ENCODE peak calls at places on chromosomes 12 and 14, in ten cellular contexts. One of them, this sample, is unnamed.

GRCh38 chr14:90495357-90496276 is 98.8 kb downstream of the CALM1 start:
- DNase-seq in PC-9: no peak
- DNase-seq in NB4: peak
- DNase-seq in mesendoderm: peak
- DNase-seq in CD4-positive, CD25-positive, alpha-beta regulatory T cell: peak
- DNase-seq in stomach: peak
- DNase-seq in CD8-positive, alpha-beta T cell: peak
- DNase-seq in tibial artery: peak
- DNase-seq in PC-3: peak
- DNase-seq in dorsolateral prefrontal cortex: no peak
- DNase-seq in this sample: no peak

GRCh38 chr14:36319899-36320209 is 583 bp downstream of the MBIP start:
- DNase-seq in PC-9: no peak
- DNase-seq in stomach: no peak
- DNase-seq in dorsolateral prefrontal cortex: no peak
- DNase-seq in PC-3: no peak
- DNase-seq in NB4: no peak
- DNase-seq in CD4-positive, CD25-positive, alpha-beta regulatory T cell: no peak
- DNase-seq in CD8-positive, alpha-beta T cell: no peak
- DNase-seq in tibial artery: no peak
- DNase-seq in mesendoderm: no peak
- DNase-seq in this sample: no peak

GRCh38 chr12:116050266-116050665 is 227.2 kb downstream of the MED13L start:
- DNase-seq in dorsolateral prefrontal cortex: no peak
- DNase-seq in mesendoderm: no peak
- DNase-seq in CD4-positive, CD25-positive, alpha-beta regulatory T cell: no peak
- DNase-seq in NB4: no peak
- DNase-seq in CD8-positive, alpha-beta T cell: no peak
- DNase-seq in tibial artery: no peak
- DNase-seq in PC-3: no peak
- DNase-seq in stomach: no peak
- DNase-seq in PC-9: no peak
- DNase-seq in this sample: no peak

GRCh38 chr14:96889091-96889490 is 91.9 kb downstream of the VRK1 start:
- DNase-seq in CD8-positive, alpha-beta T cell: no peak
- DNase-seq in PC-3: no peak
- DNase-seq in CD4-positive, CD25-positive, alpha-beta regulatory T cell: no peak
- DNase-seq in NB4: no peak
- DNase-seq in mesendoderm: no peak
- DNase-seq in PC-9: no peak
- DNase-seq in stomach: no peak
- DNase-seq in tibial artery: no peak
- DNase-seq in dorsolateral prefrontal cortex: no peak
- DNase-seq in this sample: no peak

GRCh38 chr12:92717202-92717601 is 14.4 kb downstream of the PLEKHG7 start:
- DNase-seq in dorsolateral prefrontal cortex: no peak
- DNase-seq in mesendoderm: peak
- DNase-seq in PC-3: peak
- DNase-seq in stomach: no peak
- DNase-seq in CD4-positive, CD25-positive, alpha-beta regulatory T cell: peak
- DNase-seq in CD8-positive, alpha-beta T cell: no peak
- DNase-seq in tibial artery: no peak
- DNase-seq in NB4: peak
- DNase-seq in PC-9: no peak
- DNase-seq in this sample: no peak

GRCh38 chr12:57720606-57721595 is 17.6 kb downstream of the AGAP2 start:
- DNase-seq in NB4: no peak
- DNase-seq in CD4-positive, CD25-positive, alpha-beta regulatory T cell: no peak
- DNase-seq in mesendoderm: no peak
- DNase-seq in PC-9: no peak
- DNase-seq in dorsolateral prefrontal cortex: no peak
- DNase-seq in tibial artery: no peak
- DNase-seq in PC-3: no peak
- DNase-seq in stomach: no peak
- DNase-seq in CD8-positive, alpha-beta T cell: no peak
- DNase-seq in this sample: no peak

GRCh38 chr12:76711241-76711640 is 52.7 kb upstream of the ZDHHC17 start:
- DNase-seq in stomach: no peak
- DNase-seq in tibial artery: no peak
- DNase-seq in CD8-positive, alpha-beta T cell: no peak
- DNase-seq in PC-9: no peak
- DNase-seq in mesendoderm: peak
- DNase-seq in dorsolateral prefrontal cortex: no peak
- DNase-seq in NB4: no peak
- DNase-seq in PC-3: peak
- DNase-seq in CD4-positive, CD25-positive, alpha-beta regulatory T cell: no peak
- DNase-seq in this sample: no peak

GRCh38 chr12:123389560-123390351 is 5.8 kb downstream of the KMT5A start:
- DNase-seq in CD8-positive, alpha-beta T cell: peak
- DNase-seq in PC-9: peak
- DNase-seq in PC-3: peak
- DNase-seq in mesendoderm: peak
- DNase-seq in dorsolateral prefrontal cortex: no peak
- DNase-seq in NB4: peak
- DNase-seq in stomach: peak
- DNase-seq in tibial artery: peak
- DNase-seq in CD4-positive, CD25-positive, alpha-beta regulatory T cell: peak
- DNase-seq in this sample: peak

GRCh38 chr12:49357099-49357678 is 10.1 kb upstream of the SPATS2 start:
- DNase-seq in NB4: peak
- DNase-seq in CD4-positive, CD25-positive, alpha-beta regulatory T cell: peak
- DNase-seq in dorsolateral prefrontal cortex: no peak
- DNase-seq in PC-9: peak
- DNase-seq in CD8-positive, alpha-beta T cell: no peak
- DNase-seq in mesendoderm: no peak
- DNase-seq in stomach: no peak
- DNase-seq in tibial artery: no peak
- DNase-seq in PC-3: peak
- DNase-seq in this sample: no peak

GRCh38 chr14:63295231-63295685 is 23.5 kb downstream of the GPHB5 start:
- DNase-seq in PC-3: no peak
- DNase-seq in CD8-positive, alpha-beta T cell: no peak
- DNase-seq in NB4: no peak
- DNase-seq in dorsolateral prefrontal cortex: no peak
- DNase-seq in CD4-positive, CD25-positive, alpha-beta regulatory T cell: peak
- DNase-seq in mesendoderm: no peak
- DNase-seq in tibial artery: no peak
- DNase-seq in PC-9: no peak
- DNase-seq in stomach: no peak
- DNase-seq in this sample: no peak
- H3K4me3 ChIP-seq in PC-3: no peak
- H3K4me3 ChIP-seq in CD8-positive, alpha-beta T cell: no peak
- H3K4me3 ChIP-seq in NB4: no peak
- H3K4me3 ChIP-seq in dorsolateral prefrontal cortex: peak
- H3K4me3 ChIP-seq in CD4-positive, CD25-positive, alpha-beta regulatory T cell: peak
- H3K4me3 ChIP-seq in mesendoderm: no peak
- H3K4me3 ChIP-seq in tibial artery: peak
- H3K4me3 ChIP-seq in PC-9: no peak
- H3K4me3 ChIP-seq in stomach: no peak
- H3K4me3 ChIP-seq in this sample: peak

GRCh38 chr14:52856139-52856538 is 64.7 kb upstream of the GNPNAT1 start:
- DNase-seq in NB4: no peak
- DNase-seq in mesendoderm: peak
- DNase-seq in CD8-positive, alpha-beta T cell: no peak
- DNase-seq in PC-3: no peak
- DNase-seq in tibial artery: no peak
- DNase-seq in stomach: no peak
- DNase-seq in PC-9: no peak
- DNase-seq in dorsolateral prefrontal cortex: no peak
- DNase-seq in CD4-positive, CD25-positive, alpha-beta regulatory T cell: no peak
- DNase-seq in this sample: no peak
- H3K4me3 ChIP-seq in NB4: no peak
- H3K4me3 ChIP-seq in mesendoderm: no peak
- H3K4me3 ChIP-seq in CD8-positive, alpha-beta T cell: no peak
- H3K4me3 ChIP-seq in PC-3: no peak
- H3K4me3 ChIP-seq in tibial artery: no peak
- H3K4me3 ChIP-seq in stomach: no peak
- H3K4me3 ChIP-seq in PC-9: no peak
- H3K4me3 ChIP-seq in dorsolateral prefrontal cortex: no peak
- H3K4me3 ChIP-seq in CD4-positive, CD25-positive, alpha-beta regulatory T cell: no peak
- H3K4me3 ChIP-seq in this sample: no peak

DNA sequence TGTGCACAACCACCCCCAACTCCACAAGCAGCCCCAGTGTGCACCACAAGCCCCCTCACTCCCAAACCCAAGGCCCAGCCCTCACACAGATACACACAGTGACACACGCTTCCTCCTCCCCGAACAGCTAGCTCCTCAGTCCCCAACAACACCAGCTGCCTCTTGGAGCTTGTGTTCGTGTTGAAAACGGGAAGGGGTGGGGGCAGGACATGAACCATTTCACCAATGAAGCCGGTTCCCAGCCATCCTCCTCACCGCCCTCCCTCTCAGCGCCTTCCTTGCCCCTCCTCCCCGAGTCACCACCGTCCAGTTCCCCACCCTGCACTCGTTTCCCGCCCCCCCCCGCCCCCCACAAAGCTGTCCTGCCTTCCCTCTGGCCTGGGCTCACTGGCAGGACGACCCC is 349 bp upstream of the GPR162 start:
- DNase-seq in stomach: peak
- DNase-seq in CD8-positive, alpha-beta T cell: no peak
- DNase-seq in CD4-positive, CD25-positive, alpha-beta regulatory T cell: peak
- DNase-seq in mesendoderm: peak
- DNase-seq in NB4: peak
- DNase-seq in dorsolateral prefrontal cortex: peak
- DNase-seq in tibial artery: no peak
- DNase-seq in PC-9: no peak
- DNase-seq in PC-3: no peak
- DNase-seq in this sample: peak
- H3K4me3 ChIP-seq in stomach: peak
- H3K4me3 ChIP-seq in CD8-positive, alpha-beta T cell: no peak
- H3K4me3 ChIP-seq in CD4-positive, CD25-positive, alpha-beta regulatory T cell: no peak
- H3K4me3 ChIP-seq in mesendoderm: no peak
- H3K4me3 ChIP-seq in NB4: peak
- H3K4me3 ChIP-seq in dorsolateral prefrontal cortex: peak
- H3K4me3 ChIP-seq in tibial artery: peak
- H3K4me3 ChIP-seq in PC-9: peak
- H3K4me3 ChIP-seq in PC-3: no peak
- H3K4me3 ChIP-seq in this sample: peak

DNA sequence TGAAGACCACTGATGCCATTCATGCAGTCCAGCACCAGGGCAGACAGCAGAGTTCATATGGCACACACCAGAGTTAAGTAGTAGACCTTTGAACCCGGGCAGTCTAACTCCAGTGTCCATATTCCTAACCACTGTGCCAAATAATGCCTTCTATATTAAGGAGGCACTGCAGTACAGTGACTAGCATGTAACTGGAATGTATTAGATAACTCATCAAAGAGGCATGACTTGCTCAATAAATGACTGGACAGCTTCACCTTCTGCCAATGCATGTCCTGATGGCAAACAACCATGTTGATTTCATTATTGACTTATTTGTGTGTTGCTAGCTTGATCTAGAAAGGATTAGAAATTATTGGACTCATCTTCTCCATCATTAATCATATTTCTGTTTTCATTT is 40.2 kb downstream of the DACT1 start:
- DNase-seq in CD4-positive, CD25-positive, alpha-beta regulatory T cell: no peak
- DNase-seq in PC-9: no peak
- DNase-seq in stomach: no peak
- DNase-seq in PC-3: no peak
- DNase-seq in NB4: no peak
- DNase-seq in tibial artery: no peak
- DNase-seq in CD8-positive, alpha-beta T cell: no peak
- DNase-seq in dorsolateral prefrontal cortex: no peak
- DNase-seq in mesendoderm: no peak
- DNase-seq in this sample: no peak
- H3K4me3 ChIP-seq in CD4-positive, CD25-positive, alpha-beta regulatory T cell: no peak
- H3K4me3 ChIP-seq in PC-9: no peak
- H3K4me3 ChIP-seq in stomach: no peak
- H3K4me3 ChIP-seq in PC-3: no peak
- H3K4me3 ChIP-seq in NB4: no peak
- H3K4me3 ChIP-seq in tibial artery: no peak
- H3K4me3 ChIP-seq in CD8-positive, alpha-beta T cell: no peak
- H3K4me3 ChIP-seq in dorsolateral prefrontal cortex: no peak
- H3K4me3 ChIP-seq in mesendoderm: no peak
- H3K4me3 ChIP-seq in this sample: no peak

DNA sequence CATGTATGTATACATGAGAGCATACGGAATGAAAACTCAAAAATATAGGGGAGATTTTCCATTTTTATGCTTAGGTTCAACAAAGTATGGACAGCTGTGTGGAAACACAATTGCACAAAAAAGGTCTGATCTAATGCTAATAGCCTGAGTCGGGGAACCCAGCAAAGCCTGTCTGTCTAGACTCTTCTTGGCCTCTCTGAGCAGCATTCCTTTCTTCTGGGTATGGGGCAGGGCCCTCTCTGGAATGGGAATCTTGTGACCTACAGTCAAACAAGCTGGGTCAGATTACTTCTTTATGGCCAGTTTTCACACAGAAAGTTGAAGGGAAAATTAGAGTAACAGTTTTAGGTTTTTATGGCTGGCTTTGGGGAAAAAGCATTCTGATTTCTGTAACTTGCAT is 534.0 kb upstream of the LMO3 start:
- DNase-seq in NB4: no peak
- DNase-seq in mesendoderm: peak
- DNase-seq in CD8-positive, alpha-beta T cell: no peak
- DNase-seq in dorsolateral prefrontal cortex: no peak
- DNase-seq in CD4-positive, CD25-positive, alpha-beta regulatory T cell: no peak
- DNase-seq in PC-3: peak
- DNase-seq in tibial artery: no peak
- DNase-seq in PC-9: peak
- DNase-seq in stomach: no peak
- DNase-seq in this sample: no peak
- H3K4me3 ChIP-seq in NB4: no peak
- H3K4me3 ChIP-seq in mesendoderm: no peak
- H3K4me3 ChIP-seq in CD8-positive, alpha-beta T cell: no peak
- H3K4me3 ChIP-seq in dorsolateral prefrontal cortex: no peak
- H3K4me3 ChIP-seq in CD4-positive, CD25-positive, alpha-beta regulatory T cell: no peak
- H3K4me3 ChIP-seq in PC-3: no peak
- H3K4me3 ChIP-seq in tibial artery: no peak
- H3K4me3 ChIP-seq in PC-9: no peak
- H3K4me3 ChIP-seq in stomach: no peak
- H3K4me3 ChIP-seq in this sample: no peak

GRCh38 chr14:104590240-104590965 is 10.8 kb downstream of the C14orf180 start:
- DNase-seq in CD8-positive, alpha-beta T cell: no peak
- DNase-seq in PC-9: no peak
- DNase-seq in mesendoderm: no peak
- DNase-seq in stomach: no peak
- DNase-seq in tibial artery: no peak
- DNase-seq in CD4-positive, CD25-positive, alpha-beta regulatory T cell: no peak
- DNase-seq in NB4: no peak
- DNase-seq in PC-3: no peak
- DNase-seq in dorsolateral prefrontal cortex: no peak
- DNase-seq in this sample: no peak
- H3K4me3 ChIP-seq in CD8-positive, alpha-beta T cell: no peak
- H3K4me3 ChIP-seq in PC-9: peak
- H3K4me3 ChIP-seq in mesendoderm: no peak
- H3K4me3 ChIP-seq in stomach: no peak
- H3K4me3 ChIP-seq in tibial artery: no peak
- H3K4me3 ChIP-seq in CD4-positive, CD25-positive, alpha-beta regulatory T cell: no peak
- H3K4me3 ChIP-seq in NB4: no peak
- H3K4me3 ChIP-seq in PC-3: no peak
- H3K4me3 ChIP-seq in dorsolateral prefrontal cortex: no peak
- H3K4me3 ChIP-seq in this sample: no peak